ENCODE peak calls at places on chromosomes 7 and 10, in nine cellular contexts. One of them, this sample, is unnamed.

GRCh38 chr10:84158549-84158948 is 15.1 kb upstream of the GPR15LG start:
- ATAC-seq in Panc1: no peak
- ATAC-seq in T-cell: no peak
- ATAC-seq in body of pancreas: no peak
- ATAC-seq in upper lobe of left lung: no peak
- ATAC-seq in natural killer cell treated with Interleukin-12 subunit alpha and Interleukin-12 subunit beta and Interleukin-15 and Interleukin-18, amount 100 ng/mL, for 72 hours: no peak
- ATAC-seq in lung: no peak
- ATAC-seq in GM23338: no peak
- ATAC-seq in CD8-positive, alpha-beta T cell: no peak
- ATAC-seq in this sample: no peak

GRCh38 chr10:5645375-5645774 is 21.0 kb downstream of the ASB13 start:
- ATAC-seq in lung: no peak
- ATAC-seq in Panc1: no peak
- ATAC-seq in GM23338: no peak
- ATAC-seq in T-cell: no peak
- ATAC-seq in natural killer cell treated with Interleukin-12 subunit alpha and Interleukin-12 subunit beta and Interleukin-15 and Interleukin-18, amount 100 ng/mL, for 72 hours: no peak
- ATAC-seq in upper lobe of left lung: peak
- ATAC-seq in body of pancreas: peak
- ATAC-seq in CD8-positive, alpha-beta T cell: no peak
- ATAC-seq in this sample: no peak

GRCh38 chr10:69883256-69883655 is 81.5 kb downstream of the COL13A1 start:
- ATAC-seq in body of pancreas: no peak
- ATAC-seq in upper lobe of left lung: no peak
- ATAC-seq in GM23338: peak
- ATAC-seq in lung: no peak
- ATAC-seq in T-cell: no peak
- ATAC-seq in CD8-positive, alpha-beta T cell: no peak
- ATAC-seq in Panc1: peak
- ATAC-seq in natural killer cell treated with Interleukin-12 subunit alpha and Interleukin-12 subunit beta and Interleukin-15 and Interleukin-18, amount 100 ng/mL, for 72 hours: no peak
- ATAC-seq in this sample: no peak

GRCh38 chr7:103658055-103659010 is 212.3 kb upstream of the SLC26A5 start:
- ATAC-seq in upper lobe of left lung: no peak
- ATAC-seq in natural killer cell treated with Interleukin-12 subunit alpha and Interleukin-12 subunit beta and Interleukin-15 and Interleukin-18, amount 100 ng/mL, for 72 hours: no peak
- ATAC-seq in lung: no peak
- ATAC-seq in Panc1: no peak
- ATAC-seq in GM23338: no peak
- ATAC-seq in CD8-positive, alpha-beta T cell: no peak
- ATAC-seq in body of pancreas: no peak
- ATAC-seq in T-cell: no peak
- ATAC-seq in this sample: no peak

GRCh38 chr7:37312608-37313007 is 136.1 kb downstream of the ELMO1 start:
- ATAC-seq in lung: no peak
- ATAC-seq in T-cell: no peak
- ATAC-seq in GM23338: no peak
- ATAC-seq in CD8-positive, alpha-beta T cell: no peak
- ATAC-seq in body of pancreas: no peak
- ATAC-seq in Panc1: no peak
- ATAC-seq in upper lobe of left lung: no peak
- ATAC-seq in natural killer cell treated with Interleukin-12 subunit alpha and Interleukin-12 subunit beta and Interleukin-15 and Interleukin-18, amount 100 ng/mL, for 72 hours: peak
- ATAC-seq in this sample: peak

GRCh38 chr7:44058759-44059218 is 6.6 kb downstream of the PGAM2 start:
- ATAC-seq in Panc1: no peak
- ATAC-seq in natural killer cell treated with Interleukin-12 subunit alpha and Interleukin-12 subunit beta and Interleukin-15 and Interleukin-18, amount 100 ng/mL, for 72 hours: no peak
- ATAC-seq in lung: no peak
- ATAC-seq in T-cell: no peak
- ATAC-seq in GM23338: no peak
- ATAC-seq in CD8-positive, alpha-beta T cell: no peak
- ATAC-seq in upper lobe of left lung: no peak
- ATAC-seq in body of pancreas: no peak
- ATAC-seq in this sample: no peak

GRCh38 chr10:11147723-11148122 is 130.1 kb downstream of the CELF2 start:
- ATAC-seq in lung: no peak
- ATAC-seq in T-cell: no peak
- ATAC-seq in Panc1: no peak
- ATAC-seq in GM23338: peak
- ATAC-seq in upper lobe of left lung: peak
- ATAC-seq in CD8-positive, alpha-beta T cell: no peak
- ATAC-seq in body of pancreas: no peak
- ATAC-seq in natural killer cell treated with Interleukin-12 subunit alpha and Interleukin-12 subunit beta and Interleukin-15 and Interleukin-18, amount 100 ng/mL, for 72 hours: peak
- ATAC-seq in this sample: no peak

GRCh38 chr10:114933588-114933987 is 4.4 kb upstream of the TRUB1 start:
- ATAC-seq in upper lobe of left lung: no peak
- ATAC-seq in natural killer cell treated with Interleukin-12 subunit alpha and Interleukin-12 subunit beta and Interleukin-15 and Interleukin-18, amount 100 ng/mL, for 72 hours: no peak
- ATAC-seq in lung: no peak
- ATAC-seq in Panc1: no peak
- ATAC-seq in T-cell: no peak
- ATAC-seq in GM23338: no peak
- ATAC-seq in CD8-positive, alpha-beta T cell: no peak
- ATAC-seq in body of pancreas: no peak
- ATAC-seq in this sample: peak

GRCh38 chr7:69687739-69688431 is 89.6 kb downstream of the AUTS2 start:
- ATAC-seq in lung: no peak
- ATAC-seq in GM23338: no peak
- ATAC-seq in body of pancreas: no peak
- ATAC-seq in natural killer cell treated with Interleukin-12 subunit alpha and Interleukin-12 subunit beta and Interleukin-15 and Interleukin-18, amount 100 ng/mL, for 72 hours: no peak
- ATAC-seq in upper lobe of left lung: no peak
- ATAC-seq in T-cell: no peak
- ATAC-seq in Panc1: no peak
- ATAC-seq in CD8-positive, alpha-beta T cell: no peak
- ATAC-seq in this sample: no peak

GRCh38 chr7:36171503-36171902 is 18.4 kb downstream of the EEPD1 start:
- ATAC-seq in body of pancreas: no peak
- ATAC-seq in Panc1: no peak
- ATAC-seq in upper lobe of left lung: no peak
- ATAC-seq in GM23338: no peak
- ATAC-seq in CD8-positive, alpha-beta T cell: no peak
- ATAC-seq in lung: no peak
- ATAC-seq in T-cell: no peak
- ATAC-seq in natural killer cell treated with Interleukin-12 subunit alpha and Interleukin-12 subunit beta and Interleukin-15 and Interleukin-18, amount 100 ng/mL, for 72 hours: peak
- ATAC-seq in this sample: peak